ENCODE peak calls at places on chromosome 3, in four cellular contexts. H is activated gamma-delta T cell treated with Interleukin-2 at 50 U/mL for 16 hours, C is AML-193, R is gastrocnemius medialis. Y is an unnamed sample.

GRCh38 chr3:172107403-172107802 is 68.0 kb downstream of the FNDC3B start:
- DNase-seq in C (no peak), H (peak), R (no peak), Y (no peak)

GRCh38 chr3:33634262-33634661 is 83.8 kb downstream of the CLASP2 start:
- DNase-seq in C (no peak), R (no peak), H (no peak), Y (no peak)

GRCh38 chr3:46052531-46052930 is 25.2 kb upstream of the XCR1 start:
- DNase-seq in C (no peak), H (no peak), R (no peak), Y (no peak)

GRCh38 chr3:72891053-72891855 is 3.4 kb downstream of the GXYLT2 start:
- DNase-seq in H (no peak), R (no peak), C (no peak), Y (no peak)

GRCh38 chr3:46398186-46398955 is 8.5 kb downstream of the CCR5AS start:
- DNase-seq in H (no peak), C (no peak), R (no peak), Y (no peak)

GRCh38 chr3:160929595-160929994 is 173.6 kb downstream of the PPM1L start:
- DNase-seq in C (no peak), H (no peak), R (peak), Y (no peak)

GRCh38 chr3:169871129-169871886 is 1.6 kb upstream of the LRRC31 start:
- DNase-seq in C (no peak), R (no peak), H (no peak), Y (no peak)

GRCh38 chr3:123155471-123156011 is 46.2 kb upstream of the SEC22A start:
- DNase-seq in H (no peak), R (no peak), C (no peak), Y (no peak)

GRCh38 chr3:123712077-123712860 is 127.4 kb upstream of the HACD2 start:
- DNase-seq in C (no peak), H (no peak), R (no peak), Y (no peak)

GRCh38 chr3:193960485-193961172 is 175.3 kb upstream of the HES1 start:
- DNase-seq in C (no peak), R (no peak), H (no peak), Y (no peak)

Y was measured in SIG-M5.